ENCODE peak calls at places on chromosomes 11 and 22, in four cellular contexts. V, I, E and A are unnamed samples.

GRCh38 chr22:42646569-42647525 is 2.3 kb downstream of the CYB5R3 start:
- DNase-seq in V (no peak), I (no peak), E (peak), A (no peak)

GRCh38 chr11:90220391-90220790 is 2.5 kb downstream of the CHORDC1 start:
- DNase-seq in V (no peak), I (no peak), E (peak), A (peak)

GRCh38 chr11:26618441-26618840 is 46.4 kb upstream of the MUC15 start:
- DNase-seq in V (no peak), I (no peak), E (no peak), A (no peak)

GRCh38 chr11:106961518-106961917 is 56.8 kb downstream of the GUCY1A2 start:
- DNase-seq in V (no peak), I (no peak), E (peak), A (peak)

GRCh38 chr11:63687845-63688244 is 6.5 kb downstream of the RTN3 start:
- DNase-seq in V (no peak), I (no peak), E (no peak), A (no peak)

GRCh38 chr11:13291794-13292193 is 14.2 kb downstream of the BMAL1 start:
- DNase-seq in V (no peak), I (no peak), E (peak), A (no peak)

GRCh38 chr11:130146797-130147196 is 12.8 kb upstream of the ST14 start:
- DNase-seq in V (peak), I (no peak), E (no peak), A (no peak)

GRCh38 chr11:73974611-73975478 is 7.8 kb downstream of the UCP2 start:
- DNase-seq in V (no peak), I (no peak), E (no peak), A (no peak)

GRCh38 chr22:43734370-43735005 is 77.6 kb downstream of the EFCAB6 start:
- DNase-seq in V (no peak), I (no peak), E (no peak), A (no peak)

GRCh38 chr11:32838505-32839274 is 9.0 kb downstream of the PRRG4 start:
- DNase-seq in V (no peak), I (no peak), E (peak), A (no peak)

GRCh38 chr11:120390585-120390922 is 54.3 kb downstream of the ARHGEF12 start:
- DNase-seq in V (no peak), I (no peak), E (no peak), A (no peak)

GRCh38 chr11:69981119-69981770 is 96.9 kb upstream of the ANO1 start:
- DNase-seq in V (no peak), I (no peak), E (no peak), A (no peak)

GRCh38 chr11:105910095-105910715 is 111.8 kb downstream of the MSANTD4 start:
- DNase-seq in V (no peak), I (no peak), E (no peak), A (peak)

GRCh38 chr22:40434745-40435144 is 64.4 kb downstream of the SGSM3 start:
- DNase-seq in V (no peak), I (no peak), E (no peak), A (no peak)

GRCh38 chr22:49078076-49078710 is 749.5 kb downstream of the BRD1 start:
- DNase-seq in V (no peak), I (no peak), E (no peak), A (no peak)

GRCh38 chr11:128669491-128669890 is 24.4 kb upstream of the FLI1 start:
- DNase-seq in V (no peak), I (no peak), E (peak), A (peak)

GRCh38 chr22:18034076-18034475 is 9.7 kb upstream of the MICAL3 start:
- DNase-seq in V (no peak), I (peak), E (no peak), A (no peak)

GRCh38 chr11:112658521-112658920 is 302.7 kb upstream of the NCAM1 start:
- DNase-seq in V (no peak), I (no peak), E (no peak), A (no peak)

GRCh38 chr22:19749876-19750275 is 10.7 kb upstream of the TBX1 start:
- DNase-seq in V (no peak), I (no peak), E (no peak), A (no peak)

GRCh38 chr11:47723041-47723440 is 7.9 kb upstream of the AGBL2 start:
- DNase-seq in V (no peak), I (no peak), E (no peak), A (no peak)

GRCh38 chr11:46953093-46953492 is 16.5 kb downstream of the CSTPP1 start:
- DNase-seq in V (no peak), I (no peak), E (no peak), A (no peak)

GRCh38 chr11:27557223-27557622 is 50.7 kb upstream of the LIN7C start:
- DNase-seq in V (no peak), I (no peak), E (no peak), A (peak)

GRCh38 chr22:17106785-17107546 is 14.2 kb downstream of the TMEM121B start:
- DNase-seq in V (peak), I (no peak), E (no peak), A (no peak)

GRCh38 chr22:49855491-49855911 is 1.9 kb downstream of the ZBED4 start:
- DNase-seq in V (no peak), I (no peak), E (peak), A (peak)

GRCh38 chr11:102842930-102843329 is 479 bp downstream of the MMP3 start:
- DNase-seq in V (no peak), I (no peak), E (peak), A (no peak)

GRCh38 chr11:125481531-125481930 is 14.5 kb downstream of the FEZ1 start:
- DNase-seq in V (no peak), I (no peak), E (no peak), A (no peak)

GRCh38 chr22:26362471-26362870 is 66.6 kb upstream of the ASPHD2 start:
- DNase-seq in V (no peak), I (no peak), E (peak), A (no peak)

GRCh38 chr11:67300256-67300755 is 3.0 kb upstream of the SSH3 start:
- DNase-seq in V (no peak), I (no peak), E (no peak), A (no peak)

GRCh38 chr11:15695096-15695721 is 580.5 kb downstream of the INSC start:
- DNase-seq in V (no peak), I (no peak), E (no peak), A (no peak)

GRCh38 chr11:103602846-103603245 is 433.6 kb upstream of the DDI1 start:
- DNase-seq in V (no peak), I (no peak), E (no peak), A (no peak)

GRCh38 chr11:17496406-17496805 is 19.8 kb upstream of the ABCC8 start:
- DNase-seq in V (no peak), I (no peak), E (peak), A (no peak)

GRCh38 chr11:7936615-7937014 is 4.9 kb downstream of the OR10A3 start:
- DNase-seq in V (no peak), I (no peak), E (no peak), A (no peak)